ENCODE peak calls at places on chromosome 1, in eight cellular contexts. W is mesothelial cell of epicardium, L is astrocyte of the cerebellum, H is uterus, X is GM20000, K is colonic mucosa, F is MCF 10A, I is body of pancreas. P is an unnamed sample.

GRCh38 chr1:36956570-36956969 is 77.7 kb downstream of the GRIK3 start:
- DNase-seq in H (no peak), X (no peak), W (no peak), L (no peak), I (no peak), F (no peak), K (no peak), P (no peak)

GRCh38 chr1:46991083-46991923 is 32.2 kb upstream of the CYP4X1 start:
- DNase-seq in W (no peak), X (no peak), I (no peak), K (no peak), H (no peak), F (peak), L (no peak), P (no peak)

GRCh38 chr1:186620951-186621350 is 59.3 kb downstream of the PTGS2 start:
- DNase-seq in F (peak), I (no peak), L (peak), X (no peak), H (no peak), W (no peak), K (no peak), P (no peak)

GRCh38 chr1:10787274-10787673 is 9.2 kb downstream of the CASZ1 start:
- DNase-seq in X (no peak), F (no peak), I (no peak), L (no peak), H (no peak), K (no peak), W (no peak), P (no peak)

GRCh38 chr1:152191260-152191659 is 32.2 kb upstream of the RPTN start:
- DNase-seq in X (no peak), H (no peak), W (no peak), I (no peak), F (peak), L (no peak), K (no peak), P (no peak)

GRCh38 chr1:38028105-38028591 is 15.6 kb downstream of the UTP11 start:
- DNase-seq in L (no peak), H (no peak), W (no peak), F (peak), K (no peak), X (peak), I (no peak), P (no peak)

GRCh38 chr1:215473943-215474342 is 93.2 kb upstream of the KCTD3 start:
- DNase-seq in L (no peak), I (no peak), W (no peak), H (no peak), K (no peak), F (no peak), X (no peak), P (no peak)

GRCh38 chr1:175597969-175598765 is 145.2 kb downstream of the TNR start:
- DNase-seq in W (no peak), L (peak), F (peak), K (no peak), X (peak), H (no peak), I (no peak), P (no peak)

GRCh38 chr1:159076753-159077656 is at the start of gene AIM2:
- DNase-seq in K (peak), W (no peak), H (no peak), X (peak), F (no peak), L (no peak), I (no peak), P (peak)

GRCh38 chr1:7481194-7481593 is 289.9 kb upstream of the VAMP3 start:
- DNase-seq in H (no peak), I (no peak), F (no peak), K (no peak), W (no peak), X (no peak), L (no peak), P (no peak)

GRCh38 chr1:24727490-24728214 is 17.6 kb upstream of the CLIC4 start:
- DNase-seq in X (peak), F (no peak), K (peak), H (peak), W (no peak), L (no peak), I (peak), P (no peak)

GRCh38 chr1:223731076-223731770 is 18.9 kb downstream of the CAPN2 start:
- DNase-seq in X (no peak), H (peak), L (no peak), K (peak), F (peak), I (peak), W (peak), P (no peak)

GRCh38 chr1:209884665-209885117 is 53.3 kb upstream of the SYT14 start:
- DNase-seq in W (no peak), I (peak), H (peak), X (no peak), F (peak), L (peak), K (peak), P (no peak)

GRCh38 chr1:5615076-5615475 is 377.1 kb downstream of the NPHP4 start:
- DNase-seq in H (no peak), F (no peak), X (no peak), L (no peak), I (no peak), K (no peak), W (no peak), P (no peak)

GRCh38 chr1:2801046-2801445 is 447 bp downstream of the TTC34 start:
- DNase-seq in X (no peak), K (no peak), H (no peak), F (no peak), I (no peak), L (no peak), W (no peak), P (no peak)

GRCh38 chr1:33228935-33229487 is 27.3 kb upstream of the ZNF362 start:
- DNase-seq in H (peak), F (peak), L (peak), W (no peak), K (peak), X (no peak), I (peak), P (no peak)

GRCh38 chr1:240242601-240243144 is 151.0 kb downstream of the FMN2 start:
- DNase-seq in F (peak), X (no peak), K (no peak), H (no peak), L (peak), I (no peak), W (no peak), P (no peak)

GRCh38 chr1:94883688-94884087 is 43.2 kb downstream of the CNN3 start:
- DNase-seq in H (no peak), K (no peak), X (peak), W (no peak), F (no peak), L (peak), I (peak), P (no peak)

GRCh38 chr1:25431495-25432363 is 1.0 kb downstream of the MACO1 start:
- DNase-seq in W (no peak), F (no peak), I (peak), L (no peak), K (peak), X (no peak), H (peak), P (no peak)

GRCh38 chr1:205945056-205945455 is 1.8 kb upstream of the SLC26A9 start:
- DNase-seq in F (no peak), L (no peak), X (no peak), K (no peak), I (no peak), W (no peak), H (no peak), P (no peak)

GRCh38 chr1:198105185-198105584 is 51.6 kb upstream of the NEK7 start:
- DNase-seq in I (no peak), X (no peak), K (no peak), L (no peak), F (no peak), H (no peak), W (no peak), P (no peak)

DNA sequence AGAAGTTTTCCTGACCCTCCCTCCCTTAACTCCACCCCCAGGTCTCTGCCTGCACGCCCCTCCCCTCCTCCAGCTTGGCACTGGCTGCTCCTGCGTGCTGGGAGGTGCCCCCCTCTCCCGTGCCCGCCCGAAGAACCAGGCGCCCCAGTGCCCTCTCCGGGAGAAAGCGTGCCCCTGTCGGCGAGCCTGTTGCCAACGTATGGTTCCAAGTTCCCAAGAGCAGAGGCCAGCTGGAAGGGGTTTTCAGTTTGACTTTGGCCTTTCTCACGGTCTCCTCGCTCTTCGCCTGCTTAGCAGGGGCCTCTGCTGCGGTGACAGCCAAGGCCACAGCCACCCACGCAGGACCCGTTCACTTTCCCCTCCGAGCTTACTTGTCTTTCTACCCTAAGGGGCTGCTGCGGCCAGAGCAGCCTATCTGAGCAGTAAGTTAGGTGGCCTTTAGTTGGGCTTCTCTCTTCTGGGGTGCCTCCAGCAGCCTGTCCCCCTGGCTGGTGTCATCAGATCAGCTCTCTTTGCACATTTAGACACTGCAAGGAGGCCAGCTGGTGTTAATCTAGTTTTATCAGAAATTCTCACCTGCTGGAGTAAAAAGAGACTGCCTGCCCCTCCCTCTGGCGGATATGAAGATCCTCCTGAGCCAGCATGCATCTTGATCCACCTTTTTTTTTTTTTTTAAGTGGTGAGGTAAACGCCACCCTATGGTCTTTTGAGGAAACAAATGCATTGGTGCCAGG is 1.5 kb downstream of the STUM start:
- DNase-seq in L (no peak), X (peak), K (peak), I (peak), W (no peak), F (peak), H (peak), P (peak)
- TF ChIP-seq CTCF in L (peak), X (no peak), K (no peak), I (peak), W (peak), F (peak), H (no peak), P (no peak)

DNA sequence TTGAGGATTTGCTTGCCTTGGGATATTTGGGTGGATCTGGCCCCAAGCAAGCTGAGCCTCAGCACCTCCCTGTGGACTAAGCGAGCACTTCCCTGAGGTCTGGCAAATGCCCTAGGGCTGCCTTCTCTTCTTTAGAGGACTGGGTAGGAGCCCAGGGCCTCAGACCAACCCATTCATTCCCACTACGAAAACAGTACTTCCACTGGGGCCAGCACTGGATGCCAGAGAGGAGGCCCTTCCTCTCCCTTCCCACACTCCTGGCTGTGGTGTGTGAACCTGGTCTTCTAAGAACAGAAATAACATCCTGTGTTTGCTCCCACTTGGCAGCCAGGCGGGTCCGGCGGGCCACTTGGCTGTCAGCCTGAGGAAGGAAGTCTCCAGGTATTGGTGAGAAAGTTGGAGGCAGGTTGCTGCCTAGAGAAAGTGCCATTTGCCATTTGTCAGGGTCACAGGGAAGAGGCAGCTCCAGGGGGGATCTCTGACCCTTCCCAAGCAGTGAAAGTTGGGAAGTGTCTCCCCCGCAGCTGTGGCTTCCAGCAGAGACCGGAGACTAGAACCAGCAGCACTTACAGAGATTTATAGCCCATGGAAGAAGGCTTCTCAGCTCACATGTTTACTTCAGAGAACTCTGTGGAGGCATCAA is 323.5 kb downstream of the SIPA1L2 start:
- DNase-seq in W (no peak), I (peak), X (no peak), L (no peak), K (peak), F (peak), H (peak), P (no peak)
- TF ChIP-seq CTCF in W (no peak), I (peak), X (no peak), L (no peak), K (no peak), F (peak), H (no peak), P (no peak)

DNA sequence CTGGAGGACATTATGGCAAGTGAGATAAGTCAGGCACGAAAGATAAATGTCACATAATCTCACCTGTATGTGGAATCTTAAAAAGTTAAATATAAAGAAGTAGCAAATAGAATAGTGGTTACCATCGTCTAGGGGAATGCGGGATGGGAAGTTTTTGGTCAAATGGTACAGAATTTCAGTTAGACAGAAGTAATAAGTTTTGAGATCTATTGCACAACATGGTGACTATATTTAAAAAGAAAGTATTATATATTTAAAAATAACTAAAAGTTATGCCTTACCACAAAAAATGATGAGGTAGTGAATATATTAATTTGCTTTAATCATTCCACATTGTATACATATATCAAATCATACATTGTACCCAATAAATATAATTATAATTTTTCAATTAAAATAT is 106.2 kb upstream of the BRINP3 start:
- DNase-seq in H (no peak), F (no peak), X (no peak), L (no peak), I (no peak), W (no peak), K (no peak), P (no peak)
- TF ChIP-seq CTCF in H (no peak), F (no peak), X (no peak), L (no peak), I (no peak), W (no peak), K (no peak), P (no peak)

DNA sequence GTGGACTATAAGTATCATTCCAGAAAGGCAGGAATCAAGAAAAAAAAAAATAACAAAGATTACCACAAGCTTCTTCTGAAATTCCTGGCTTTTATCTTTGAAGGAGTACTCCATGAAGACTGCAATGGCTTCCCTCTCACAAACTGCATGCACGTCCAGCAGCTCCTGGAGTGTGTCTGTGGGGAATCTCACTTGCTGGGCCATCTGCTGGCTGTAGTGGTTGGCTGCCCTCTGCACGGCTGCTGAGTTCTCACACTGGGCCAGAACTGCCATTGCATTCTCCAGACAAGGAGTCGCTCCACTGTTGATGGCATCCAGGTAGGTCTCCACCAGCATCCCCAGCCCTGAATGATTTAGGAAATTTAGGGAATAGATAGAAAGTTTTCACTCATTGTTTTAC is 23.3 kb upstream of the GBP2 start:
- DNase-seq in I (peak), H (peak), W (no peak), X (no peak), L (no peak), F (no peak), K (no peak), P (no peak)
- TF ChIP-seq CTCF in I (peak), H (peak), W (no peak), X (no peak), L (peak), F (no peak), K (no peak), P (no peak)

DNA sequence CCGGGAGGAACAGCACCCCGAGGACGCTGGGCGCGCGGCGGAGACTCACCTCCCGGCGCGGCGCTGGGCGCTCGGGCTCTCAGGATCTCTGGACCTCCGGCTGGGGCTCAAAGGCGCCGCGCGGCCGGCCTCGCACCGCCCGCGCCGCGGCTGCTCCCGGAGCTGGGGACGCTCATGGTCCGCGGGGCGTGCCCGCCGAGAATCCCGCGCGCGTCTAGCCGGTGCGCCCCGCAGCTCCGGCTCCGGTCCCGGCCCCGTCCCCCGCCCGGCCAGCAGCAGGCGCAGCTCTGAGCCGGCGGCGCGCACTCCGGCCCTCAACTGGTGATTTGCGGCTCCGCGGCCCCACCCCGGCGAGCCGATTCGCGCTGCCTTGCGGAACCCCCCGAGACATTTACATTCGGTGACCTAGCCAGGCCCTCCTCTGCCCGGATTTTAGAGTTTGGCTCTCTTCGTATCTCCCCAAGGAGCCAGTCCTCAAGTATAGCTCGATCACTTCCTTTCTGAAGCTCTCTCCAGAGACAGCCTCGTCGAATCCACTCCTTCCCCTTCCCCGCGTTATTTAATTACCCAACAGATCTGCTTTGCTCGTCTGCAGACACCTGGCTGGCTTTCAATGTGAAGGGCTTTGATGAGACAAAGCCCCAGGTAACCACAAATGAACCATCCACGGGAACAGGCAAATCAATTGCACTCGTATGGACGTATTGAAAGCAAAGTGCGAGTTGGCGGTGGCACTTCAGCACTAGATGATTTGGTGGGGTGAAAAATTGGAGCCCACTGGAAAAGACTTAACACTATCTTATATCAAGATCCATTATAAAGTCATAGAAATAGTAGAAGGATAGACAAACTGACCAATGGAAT is at the start of gene BCAR3:
- DNase-seq in W (peak), X (peak), K (peak), L (no peak), H (peak), I (peak), F (peak), P (peak)
- TF ChIP-seq CTCF in W (no peak), X (peak), K (no peak), L (peak), H (peak), I (peak), F (no peak), P (no peak)

GRCh38 chr1:28646040-28646439 is 2.4 kb upstream of the RNU11 start:
- DNase-seq in X (no peak), K (no peak), I (no peak), L (no peak), H (no peak), F (no peak), W (no peak), P (no peak)

GRCh38 chr1:28648493-28649238 is at the start of gene RNU11:
- DNase-seq in L (peak), W (peak), F (peak), X (peak), H (peak), I (peak), K (peak), P (peak)

GRCh38 chr1:28642056-28642846 is 616 bp downstream of the TAF12 start:
- DNase-seq in X (peak), L (no peak), K (no peak), H (no peak), W (no peak), F (no peak), I (no peak), P (no peak)

GRCh38 chr1:28640766-28641165 is 2.1 kb downstream of the TAF12 start:
- DNase-seq in I (no peak), H (no peak), W (no peak), L (no peak), K (no peak), F (peak), X (no peak), P (no peak)

DNA sequence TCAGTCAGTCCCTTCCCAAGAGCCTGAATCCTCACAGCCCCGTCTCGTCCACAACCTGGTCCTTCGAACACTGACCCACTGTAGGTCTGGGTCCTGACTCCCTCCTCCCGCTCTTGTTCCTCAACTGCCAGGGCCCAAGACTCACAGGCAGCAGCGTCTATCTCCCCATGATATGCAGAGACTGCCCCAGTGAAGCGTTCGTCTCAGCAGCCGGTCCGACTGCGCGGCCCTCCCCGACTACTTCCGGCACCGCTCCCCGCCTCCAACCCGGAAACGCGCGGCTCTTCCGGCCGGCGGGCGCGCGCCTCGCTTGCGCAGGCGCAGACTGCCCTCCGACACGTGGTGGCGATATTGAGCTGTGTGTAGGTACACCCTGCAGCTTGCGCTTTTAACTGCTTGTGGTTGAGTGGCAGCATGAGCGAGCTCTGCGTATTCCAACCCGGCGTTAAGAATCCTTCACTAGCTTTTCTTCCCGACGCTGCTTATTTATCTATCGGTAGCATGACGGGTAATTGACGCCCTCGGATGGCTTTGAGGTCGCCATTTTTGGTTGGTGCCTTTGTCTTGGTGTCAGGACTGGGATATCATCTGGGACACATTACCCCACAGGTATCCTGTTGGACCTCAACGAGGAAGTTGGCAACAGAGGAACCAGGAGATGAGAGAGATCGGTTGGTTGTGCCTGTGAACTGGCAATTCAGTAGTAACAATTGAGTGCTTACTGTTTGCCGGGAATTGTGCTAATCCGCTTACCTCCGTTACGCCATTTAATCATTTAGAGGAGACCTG is at the start of gene TAF12:
- DNase-seq in K (peak), H (peak), I (peak), L (peak), W (peak), X (peak), F (peak), P (peak)
- TF ChIP-seq CTCF in K (peak), H (peak), I (peak), L (peak), W (no peak), X (peak), F (peak), P (no peak)

P was measured in activated B cell treated with CpG ODN at 0.5 μM for 24 hours.